ENCODE peak calls at places on chromosome X, in ten cellular contexts. E is cardiac muscle cell, G is foreskin fibroblast, A is GM13977, H is adrenal gland, D is MCF 10A, L is SK-N-SH, O is HL-60, B is uterus, W is cardiac fibroblast. Q is an unnamed sample.

GRCh38 chrX:115023139-115023538 is 5.7 kb upstream of the IL13RA2 start:
- DNase-seq in O (no peak), G (peak), H (peak), D (peak), A (no peak), W (peak), B (no peak), L (peak), E (peak), Q (no peak)

GRCh38 chrX:148682206-148682605 is 181.8 kb downstream of the AFF2 start:
- DNase-seq in B (no peak), O (no peak), H (no peak), W (no peak), D (no peak), G (no peak), L (no peak), A (no peak), E (no peak), Q (no peak)

GRCh38 chrX:129961180-129962083 is 21.0 kb upstream of the BCORL1 start:
- DNase-seq in G (no peak), A (peak), L (no peak), O (no peak), D (peak), H (peak), B (no peak), E (no peak), W (no peak), Q (peak)

GRCh38 chrX:94216738-94217137 is 542.7 kb downstream of the FAM133A start:
- DNase-seq in O (no peak), H (no peak), B (no peak), D (no peak), G (no peak), E (no peak), L (no peak), A (no peak), W (no peak), Q (no peak)

GRCh38 chrX:23634181-23634580 is 33.1 kb upstream of the PRDX4 start:
- DNase-seq in A (no peak), G (no peak), O (no peak), E (no peak), D (peak), H (no peak), B (no peak), W (peak), L (peak), Q (no peak)

GRCh38 chrX:38864165-38864564 is 62.9 kb downstream of the MID1IP1 start:
- DNase-seq in G (no peak), D (no peak), B (no peak), H (no peak), O (no peak), W (no peak), A (no peak), E (peak), L (no peak), Q (no peak)

GRCh38 chrX:50458483-50458882 is 12.1 kb downstream of the DGKK start:
- DNase-seq in D (no peak), W (no peak), B (no peak), E (no peak), L (no peak), H (no peak), O (no peak), A (no peak), G (no peak), Q (no peak)

GRCh38 chrX:42437211-42437610 is 340.8 kb downstream of the PPP1R2C start:
- DNase-seq in L (no peak), H (no peak), G (no peak), D (no peak), W (no peak), B (no peak), O (no peak), E (no peak), A (no peak), Q (no peak)

GRCh38 chrX:29746326-29746725 is 469.0 kb upstream of the MAGEB2 start:
- DNase-seq in W (peak), D (no peak), A (no peak), G (no peak), L (no peak), E (peak), O (no peak), B (no peak), H (no peak), Q (no peak)

GRCh38 chrX:101483705-101484104 is 1.6 kb upstream of the ARMCX4 start:
- DNase-seq in B (no peak), L (no peak), A (no peak), G (no peak), O (no peak), E (no peak), W (no peak), H (no peak), D (no peak), Q (no peak)

GRCh38 chrX:74535633-74536141 is 78.7 kb downstream of the RLIM start:
- DNase-seq in G (peak), H (peak), O (no peak), B (peak), D (peak), E (peak), A (peak), W (peak), L (peak), Q (no peak)

GRCh38 chrX:48848847-48849246 is 13.4 kb upstream of the PCSK1N start:
- DNase-seq in G (no peak), H (no peak), B (no peak), A (no peak), E (no peak), W (no peak), L (no peak), D (no peak), O (no peak), Q (no peak)

GRCh38 chrX:44080083-44080482 is 106.9 kb upstream of the NDP start:
- DNase-seq in A (no peak), W (no peak), H (no peak), L (no peak), D (no peak), G (no peak), E (no peak), O (no peak), B (no peak), Q (no peak)

GRCh38 chrX:7170903-7171302 is 22.9 kb upstream of the PUDP start:
- DNase-seq in W (peak), H (peak), O (no peak), G (no peak), E (peak), B (no peak), A (no peak), D (peak), L (peak), Q (no peak)

GRCh38 chrX:46611658-46612362 is 38.2 kb downstream of the CHST7 start:
- DNase-seq in A (no peak), W (no peak), B (no peak), D (no peak), G (no peak), L (no peak), H (no peak), E (no peak), O (no peak), Q (no peak)

GRCh38 chrX:94932278-94932965 is 1258.4 kb downstream of the FAM133A start:
- DNase-seq in D (no peak), G (no peak), B (no peak), L (no peak), E (no peak), W (no peak), A (no peak), O (no peak), H (no peak), Q (no peak)

GRCh38 chrX:150581093-150581775 is 12.8 kb downstream of the MTM1 start:
- DNase-seq in L (no peak), H (no peak), O (no peak), A (no peak), B (no peak), W (peak), E (peak), D (peak), G (peak), Q (no peak)

GRCh38 chrX:54817220-54817820 is 9.8 kb downstream of the MAGED2 start:
- DNase-seq in H (no peak), L (peak), G (no peak), W (peak), A (peak), B (no peak), O (no peak), E (peak), D (no peak), Q (no peak)

DNA sequence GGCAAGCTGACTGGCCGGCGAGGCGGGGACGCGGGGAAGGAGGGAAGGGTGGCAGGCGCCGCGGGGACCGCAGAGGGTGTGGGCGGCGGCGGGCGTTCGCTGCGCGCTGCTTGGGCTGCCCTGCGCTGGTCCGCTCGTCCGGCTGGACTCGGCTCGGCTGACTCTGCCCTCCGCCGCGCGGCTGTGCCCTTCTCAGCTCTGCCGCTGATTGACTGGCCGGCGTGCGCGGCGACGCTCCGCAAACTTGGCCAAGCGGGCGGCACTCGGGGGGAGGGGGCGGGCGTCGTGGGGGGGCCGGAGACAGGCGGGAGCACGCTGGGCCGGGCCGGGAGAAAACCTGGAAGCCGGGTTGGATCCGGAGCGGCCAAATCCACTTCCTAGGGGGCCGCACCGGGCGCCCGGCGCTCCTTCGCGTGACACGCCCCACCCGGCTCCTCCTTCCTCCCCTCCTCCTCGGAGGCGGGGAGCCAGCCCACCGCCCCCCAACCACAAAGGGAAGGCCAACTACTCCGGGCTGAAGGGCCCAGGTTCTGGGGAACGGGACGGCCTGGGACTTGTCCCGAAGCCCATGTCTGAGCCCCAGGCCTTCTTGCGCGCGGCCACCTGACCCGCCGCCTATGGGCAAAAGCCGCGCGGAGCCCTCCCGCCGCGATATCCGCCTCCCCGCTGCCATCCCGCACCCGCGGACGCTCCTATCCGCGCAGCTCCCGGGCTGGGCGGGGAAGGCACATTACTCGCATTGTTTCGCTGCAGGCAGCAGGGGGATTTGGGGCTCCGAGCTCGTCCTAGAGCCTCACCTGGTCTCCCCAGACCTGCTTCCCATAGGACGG is at the start of gene GPC4:
- DNase-seq in D (peak), E (peak), A (peak), B (peak), G (no peak), L (peak), W (no peak), O (no peak), H (peak), Q (peak)
- TF ChIP-seq CTCF in D (no peak), E (no peak), A (no peak), B (no peak), G (no peak), L (no peak), W (no peak), O (no peak), H (peak), Q (peak)

GRCh38 chrX:120512627-120513026 is 43.5 kb upstream of the LAMP2 start:
- DNase-seq in H (no peak), W (no peak), D (no peak), B (no peak), A (no peak), G (no peak), E (no peak), O (no peak), L (no peak), Q (no peak)

GRCh38 chrX:120512222-120512621 is 43.1 kb upstream of the LAMP2 start:
- DNase-seq in H (no peak), D (no peak), A (no peak), W (no peak), L (no peak), O (no peak), G (no peak), E (no peak), B (no peak), Q (no peak)

GRCh38 chrX:120517936-120518335 is 42.8 kb downstream of the CUL4B start:
- DNase-seq in A (no peak), D (peak), W (peak), G (peak), B (no peak), L (no peak), E (peak), H (no peak), O (no peak), Q (no peak)

DNA sequence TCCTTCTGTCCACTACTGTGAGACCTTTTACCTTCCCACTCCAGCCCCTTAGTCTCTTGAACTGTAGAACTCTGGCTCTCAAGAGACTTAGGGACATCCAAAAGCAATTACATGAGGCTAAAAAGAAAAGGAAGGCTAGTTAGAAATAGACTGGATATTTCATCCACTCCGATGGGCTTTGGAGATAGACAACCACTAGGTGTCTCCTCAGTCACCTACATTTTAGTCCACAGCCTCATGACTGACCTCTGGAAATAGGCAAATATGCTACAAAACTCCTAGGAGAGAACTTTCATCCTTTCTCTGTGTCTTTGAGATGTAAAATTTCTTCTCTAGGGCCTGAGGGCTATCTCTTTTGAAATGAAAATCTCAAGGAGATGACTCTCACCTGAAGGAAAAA is 45.1 kb upstream of the LAMP2 start:
- DNase-seq in H (no peak), E (peak), O (no peak), B (no peak), D (peak), W (peak), L (peak), A (no peak), G (no peak), Q (no peak)
- TF ChIP-seq CTCF in H (no peak), E (peak), O (no peak), B (no peak), D (peak), W (peak), L (peak), A (peak), G (peak), Q (peak)

GRCh38 chrX:70033348-70033747 is 16.4 kb downstream of the AWAT2 start:
- DNase-seq in W (peak), O (no peak), H (no peak), L (peak), B (no peak), E (peak), D (peak), A (peak), G (no peak), Q (no peak)
- TF ChIP-seq CTCF in W (peak), O (no peak), H (peak), L (peak), B (no peak), E (peak), D (peak), A (peak), G (peak), Q (peak)

DNA sequence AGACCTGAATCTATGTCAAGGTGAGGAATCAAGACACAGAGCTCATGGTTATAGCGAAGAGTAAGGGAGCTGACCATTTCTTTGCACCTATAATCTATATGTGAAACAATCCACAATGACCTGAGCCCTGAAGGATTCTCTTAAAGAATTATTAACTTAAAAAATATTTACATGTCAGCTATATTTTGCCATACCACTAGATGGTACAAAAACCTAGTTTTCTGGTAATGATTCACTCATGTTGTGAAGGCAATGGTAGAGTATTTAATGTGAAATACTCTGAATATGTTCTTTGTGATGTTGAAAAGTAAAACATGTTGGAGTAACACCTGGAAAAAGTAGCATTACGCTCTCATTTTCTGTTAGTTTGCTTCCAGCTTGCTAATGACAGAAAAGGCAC is 40.0 kb downstream of the VGLL1 start:
- DNase-seq in B (no peak), A (no peak), H (no peak), E (no peak), D (peak), W (peak), G (no peak), O (no peak), L (no peak), Q (no peak)
- TF ChIP-seq CTCF in B (no peak), A (peak), H (no peak), E (no peak), D (no peak), W (no peak), G (no peak), O (no peak), L (no peak), Q (no peak)

GRCh38 chrX:13747836-13748235 is 13.3 kb downstream of the OFD1 start:
- DNase-seq in E (peak), A (no peak), B (no peak), L (peak), D (peak), O (no peak), W (peak), H (peak), G (no peak), Q (no peak)
- TF ChIP-seq CTCF in E (peak), A (peak), B (peak), L (peak), D (peak), O (peak), W (peak), H (peak), G (peak), Q (peak)